ENCODE peak calls at places on chromosomes 11 and 22, in six cellular contexts. G is tibial nerve; M is PC-9; W is breast epithelium; V is CD8-positive, alpha-beta T cell; I is right lobe of liver. Q is an unnamed sample. For H3K36me3, the result is how much of the 10 kb centered on the place peaks cover.

GRCh38 chr22:22462813-22463567 is 45.6 kb downstream of the ZNF280B start:
- DNase-seq in G (no peak), M (no peak), W (no peak), V (no peak), I (no peak), Q (no peak)

GRCh38 chr11:282171-282570 is 4.0 kb downstream of the NLRP6 start:
- DNase-seq in G (peak), M (no peak), W (no peak), V (no peak), I (no peak), Q (no peak)

GRCh38 chr22:42878561-42879305 is 21.7 kb upstream of the ARFGAP3 start:
- DNase-seq in G (no peak), M (no peak), W (no peak), V (no peak), I (no peak), Q (no peak)

GRCh38 chr22:32567544-32567943 is 92.9 kb downstream of the FBXO7 start:
- DNase-seq in G (no peak), M (no peak), W (no peak), V (no peak), I (no peak), Q (no peak)

GRCh38 chr22:45867118-45867905 is 109.7 kb downstream of the WNT7B start:
- DNase-seq in G (no peak), M (no peak), W (peak), V (no peak), I (peak), Q (peak)

GRCh38 chr11:126060651-126061220 is 1.9 kb downstream of the CDON start:
- DNase-seq in G (no peak), M (no peak), W (no peak), V (no peak), I (no peak), Q (no peak)

GRCh38 chr11:79081441-79082124 is 359.2 kb downstream of the TENM4 start:
- DNase-seq in G (no peak), M (no peak), W (no peak), V (no peak), I (no peak), Q (no peak)

GRCh38 chr22:17797721-17798559 is 23.7 kb upstream of the BID start:
- DNase-seq in G (no peak), M (no peak), W (no peak), V (no peak), I (no peak), Q (peak)

GRCh38 chr11:71446942-71447688 is 1.1 kb downstream of the DHCR7 start:
- DNase-seq in G (no peak), M (peak), W (peak), V (no peak), I (no peak), Q (no peak)

GRCh38 chr11:128628686-128629085 is 41.3 kb upstream of the ETS1 start:
- DNase-seq in G (no peak), M (no peak), W (no peak), V (peak), I (no peak), Q (no peak)

GRCh38 chr11:17395554-17395961 is 7.1 kb upstream of the KCNJ11 start:
- DNase-seq in G (no peak), M (no peak), W (no peak), V (no peak), I (peak), Q (peak)

GRCh38 chr11:1520209-1520986 is 33.8 kb upstream of the MOB2 start:
- DNase-seq in G (no peak), M (no peak), W (no peak), V (no peak), I (no peak), Q (peak)

GRCh38 chr22:18091916-18092526 is 14.2 kb downstream of the PEX26 start:
- DNase-seq in G (peak), M (no peak), W (peak), V (peak), I (peak), Q (no peak)

GRCh38 chr11:9251306-9251705 is 13.8 kb downstream of the DENND5A start:
- DNase-seq in G (no peak), M (no peak), W (no peak), V (no peak), I (no peak), Q (no peak)

GRCh38 chr22:23888615-23889401 is 5.4 kb upstream of the MIF start:
- DNase-seq in G (no peak), M (no peak), W (no peak), V (no peak), I (no peak), Q (no peak)

GRCh38 chr11:69636512-69636866 is 4.5 kb upstream of the CCND1 start:
- DNase-seq in G (no peak), M (peak), W (no peak), V (no peak), I (peak), Q (peak)

GRCh38 chr11:9039194-9039593 is 35.4 kb upstream of the NRIP3 start:
- DNase-seq in G (no peak), M (peak), W (no peak), V (no peak), I (no peak), Q (no peak)

GRCh38 chr22:48950151-48950915 is 877.3 kb downstream of the BRD1 start:
- DNase-seq in G (no peak), M (no peak), W (peak), V (no peak), I (no peak), Q (peak)

GRCh38 chr11:114147389-114148382 is 88.2 kb downstream of the ZBTB16 start:
- DNase-seq in G (no peak), M (no peak), W (no peak), V (no peak), I (no peak), Q (no peak)

GRCh38 chr11:7612661-7613393 is 60.5 kb downstream of the CYB5R2 start:
- DNase-seq in G (no peak), M (peak), W (no peak), V (no peak), I (no peak), Q (no peak)

GRCh38 chr22:24159650-24160049 is 21.6 kb upstream of the SUSD2 start:
- DNase-seq in G (no peak), M (peak), W (no peak), V (no peak), I (no peak), Q (peak)

GRCh38 chr11:34176980-34177319 is 71.5 kb downstream of the NAT10 start:
- DNase-seq in G (no peak), M (no peak), W (no peak), V (no peak), I (no peak), Q (no peak)

GRCh38 chr11:818396-819128 is at the start of gene PNPLA2:
- DNase-seq in G (no peak), M (peak), W (peak), V (no peak), I (no peak), Q (no peak)

GRCh38 chr11:45083544-45084087 is 62.8 kb upstream of the PRDM11 start:
- DNase-seq in G (no peak), M (no peak), W (no peak), V (no peak), I (peak), Q (no peak)

GRCh38 chr22:29080061-29080975 is 7.5 kb downstream of the KREMEN1 start:
- DNase-seq in G (peak), M (no peak), W (peak), V (no peak), I (no peak), Q (no peak)

GRCh38 chr22:36349726-36350125 is 38.0 kb downstream of the MYH9 start:
- DNase-seq in G (no peak), M (no peak), W (no peak), V (no peak), I (no peak), Q (no peak)

GRCh38 chr22:49767355-49768062 is 60.2 kb downstream of the BRD1 start:
- DNase-seq in G (no peak), M (peak), W (no peak), V (no peak), I (peak), Q (no peak)

GRCh38 chr11:56714206-56714605 is 15.3 kb downstream of the OR9G1 start:
- DNase-seq in G (no peak), M (no peak), W (no peak), V (no peak), I (no peak), Q (no peak)

GRCh38 chr11:91248199-91248807 is 976.3 kb upstream of the FAT3 start:
- DNase-seq in G (no peak), M (peak), W (no peak), V (no peak), I (no peak), Q (no peak)

GRCh38 chr11:96393753-96394348 is 4.0 kb downstream of the JRKL start:
- DNase-seq in G (no peak), M (no peak), W (no peak), V (peak), I (no peak), Q (no peak)

GRCh38 chr11:118524356-118524755 is 2.9 kb upstream of the TTC36 start:
- DNase-seq in G (no peak), M (no peak), W (no peak), V (no peak), I (no peak), Q (no peak)
- H3K36me3 ChIP-seq in G (under half), M (under half), W (under half), V (under half), I (under half), Q (half or more)

GRCh38 chr11:65433657-65434056 is 11.1 kb downstream of the NEAT1 start:
- DNase-seq in G (peak), M (no peak), W (peak), V (no peak), I (peak), Q (no peak)
- H3K36me3 ChIP-seq in G (under half), M (half or more), W (under half), V (under half), I (under half), Q (under half)

GRCh38 chr11:122146475-122146874 is 30.5 kb upstream of the BLID start:
- DNase-seq in G (no peak), M (no peak), W (no peak), V (no peak), I (no peak), Q (no peak)
- H3K36me3 ChIP-seq in G (under half), M (under half), W (under half), V (under half), I (under half), Q (under half)

GRCh38 chr11:66494458-66494857 is 14.2 kb downstream of the DPP3 start:
- DNase-seq in G (no peak), M (no peak), W (no peak), V (no peak), I (no peak), Q (no peak)

GRCh38 chr11:66494935-66495334 is 14.7 kb downstream of the DPP3 start:
- DNase-seq in G (no peak), M (no peak), W (no peak), V (no peak), I (no peak), Q (no peak)

GRCh38 chr11:66498508-66498907 is 11.9 kb upstream of the BBS1 start:
- DNase-seq in G (no peak), M (no peak), W (no peak), V (no peak), I (no peak), Q (no peak)

GRCh38 chr11:66495401-66495844 is 15.0 kb upstream of the BBS1 start:
- DNase-seq in G (no peak), M (no peak), W (no peak), V (no peak), I (no peak), Q (no peak)

GRCh38 chr11:66497206-66497605 is 13.2 kb upstream of the BBS1 start:
- DNase-seq in G (no peak), M (no peak), W (no peak), V (no peak), I (no peak), Q (no peak)
- H3K36me3 ChIP-seq in G (under half), M (under half), W (under half), V (under half), I (under half), Q (under half)

GRCh38 chr11:3378426-3379423 is at the start of gene ZNF195:
- DNase-seq in G (peak), M (peak), W (peak), V (peak), I (peak), Q (peak)
- H3K36me3 ChIP-seq in G (under half), M (under half), W (under half), V (under half), I (under half), Q (under half)

GRCh38 chr11:74212533-74212932 is 41.4 kb downstream of the PPME1 start:
- DNase-seq in G (no peak), M (no peak), W (no peak), V (no peak), I (no peak), Q (no peak)
- H3K36me3 ChIP-seq in G (under half), M (under half), W (under half), V (under half), I (under half), Q (under half)

Q was measured in upper lobe of left lung.